ENCODE peak calls at places on chromosomes 5 and 9, in eight cellular contexts. U, D, W, I, F, Z, B and H are unnamed samples. For H3K4me1, the result is how much of the 10 kb centered on the place peaks cover.

GRCh38 chr9:11199335-11199734 is 586.5 kb upstream of the PTPRD start:
- DNase-seq in U (no peak), B (no peak), D (no peak), F (no peak), Z (no peak), W (no peak), I (no peak), H (no peak)

GRCh38 chr9:76181781-76182180 is 212.4 kb downstream of the RFK start:
- DNase-seq in D (no peak), Z (no peak), U (no peak), I (no peak), F (no peak), B (no peak), W (no peak), H (no peak)

GRCh38 chr9:111438576-111439235 is 45.5 kb downstream of the ECPAS start:
- DNase-seq in U (peak), F (no peak), I (no peak), B (no peak), W (no peak), Z (no peak), D (no peak), H (no peak)

GRCh38 chr5:97087138-97087537 is 55.3 kb downstream of the LIX1 start:
- DNase-seq in D (no peak), B (no peak), U (no peak), W (no peak), I (no peak), F (no peak), Z (no peak), H (no peak)

GRCh38 chr9:37675661-37676060 is 24.9 kb downstream of the FRMPD1 start:
- DNase-seq in I (peak), F (no peak), B (no peak), D (no peak), U (no peak), Z (no peak), W (no peak), H (no peak)

GRCh38 chr9:122206118-122207046 is 22.4 kb downstream of the LHX6 start:
- DNase-seq in F (no peak), I (no peak), U (peak), D (no peak), Z (no peak), B (no peak), W (no peak), H (no peak)

GRCh38 chr9:129783516-129784361 is 19.2 kb upstream of the TOR1B start:
- DNase-seq in Z (peak), D (peak), W (peak), I (peak), F (peak), B (peak), U (peak), H (peak)

GRCh38 chr9:136434580-136435169 is 5.0 kb downstream of the INPP5E start:
- DNase-seq in F (no peak), I (no peak), U (no peak), W (no peak), B (no peak), D (no peak), Z (no peak), H (no peak)

GRCh38 chr5:87421307-87421706 is 8.6 kb upstream of the CCNH start:
- DNase-seq in F (no peak), W (no peak), B (no peak), I (no peak), Z (no peak), U (no peak), D (no peak), H (no peak)

GRCh38 chr9:127919253-127919815 is 2.5 kb upstream of the ST6GALNAC4 start:
- DNase-seq in D (no peak), B (no peak), I (peak), W (peak), U (peak), Z (peak), F (peak), H (peak)

GRCh38 chr5:61334224-61335196 is 2.5 kb downstream of the ZSWIM6 start:
- DNase-seq in I (no peak), F (no peak), B (no peak), U (peak), D (no peak), Z (no peak), W (no peak), H (no peak)

GRCh38 chr9:127934248-127934647 is 3.4 kb downstream of the DPM2 start:
- DNase-seq in D (no peak), I (no peak), U (no peak), F (no peak), Z (no peak), W (peak), B (no peak), H (no peak)

GRCh38 chr5:43854697-43855292 is 251.8 kb downstream of the NNT start:
- DNase-seq in I (no peak), B (no peak), U (peak), F (no peak), W (peak), D (no peak), Z (no peak), H (no peak)

GRCh38 chr5:74648835-74649286 is 8.3 kb upstream of the ENC1 start:
- DNase-seq in B (peak), Z (no peak), F (no peak), W (no peak), U (peak), I (peak), D (peak), H (no peak)

GRCh38 chr5:125865166-125865815 is 557.9 kb upstream of the GRAMD2B start:
- DNase-seq in D (no peak), U (peak), W (no peak), F (no peak), I (no peak), Z (no peak), B (no peak), H (no peak)

GRCh38 chr5:150322202-150322601 is 19.5 kb upstream of the ARSI start:
- DNase-seq in W (no peak), I (no peak), F (no peak), U (peak), Z (no peak), B (no peak), D (no peak), H (no peak)

GRCh38 chr5:172113036-172113435 is 75.0 kb downstream of the STK10 start:
- DNase-seq in W (no peak), Z (peak), U (no peak), B (peak), F (peak), D (peak), I (peak), H (no peak)

GRCh38 chr9:16363073-16363781 is 507.2 kb downstream of the BNC2 start:
- DNase-seq in U (no peak), D (no peak), B (no peak), W (no peak), F (no peak), Z (no peak), I (no peak), H (no peak)

GRCh38 chr5:39171647-39172046 is 47.7 kb downstream of the FYB1 start:
- DNase-seq in B (no peak), I (no peak), W (no peak), U (no peak), D (no peak), Z (no peak), F (no peak), H (no peak)

GRCh38 chr5:158485604-158486081 is 614.1 kb downstream of the EBF1 start:
- DNase-seq in Z (no peak), F (peak), B (no peak), I (no peak), D (no peak), U (no peak), W (peak), H (no peak)

GRCh38 chr9:28212979-28213378 is 639.7 kb upstream of the C9orf72 start:
- DNase-seq in W (no peak), I (no peak), Z (no peak), B (no peak), D (no peak), U (peak), F (no peak), H (no peak)

GRCh38 chr9:14706530-14707140 is 13.4 kb upstream of the ZDHHC21 start:
- DNase-seq in D (no peak), W (no peak), U (no peak), F (no peak), Z (no peak), B (no peak), I (no peak), H (no peak)

GRCh38 chr5:160441352-160441781 is 19.7 kb downstream of the PTTG1 start:
- DNase-seq in W (no peak), Z (no peak), U (peak), I (no peak), F (no peak), B (no peak), D (no peak), H (no peak)

GRCh38 chr9:136373300-136374182 is at the start of gene CARD9:
- DNase-seq in W (no peak), I (no peak), B (no peak), F (peak), Z (peak), U (no peak), D (no peak), H (no peak)

GRCh38 chr9:114899461-114899860 is 30.9 kb downstream of the TNFSF8 start:
- DNase-seq in Z (no peak), B (no peak), D (no peak), I (no peak), U (peak), F (no peak), W (no peak), H (no peak)

GRCh38 chr5:66239034-66239433 is 94.9 kb downstream of the SREK1 start:
- DNase-seq in F (no peak), B (no peak), Z (no peak), W (no peak), U (no peak), D (no peak), I (no peak), H (no peak)

GRCh38 chr5:100004969-100005368 is 530.2 kb upstream of the FAM174A start:
- DNase-seq in F (no peak), D (no peak), W (no peak), B (no peak), I (no peak), Z (no peak), U (no peak), H (no peak)

GRCh38 chr5:140310434-140310833 is 7.5 kb upstream of the PFDN1 start:
- DNase-seq in W (no peak), I (peak), U (no peak), D (no peak), F (no peak), B (no peak), Z (no peak), H (no peak)

GRCh38 chr9:84991506-84991855 is 322.0 kb downstream of the NTRK2 start:
- DNase-seq in W (no peak), B (no peak), D (no peak), Z (no peak), U (no peak), F (no peak), I (no peak), H (no peak)

GRCh38 chr9:12604154-12604825 is 88.9 kb upstream of the TYRP1 start:
- DNase-seq in Z (no peak), W (no peak), F (no peak), D (no peak), U (no peak), I (no peak), B (no peak), H (no peak)

GRCh38 chr9:109856785-109857184 is 76.8 kb downstream of the PALM2AKAP2 start:
- DNase-seq in B (no peak), F (peak), D (no peak), W (peak), Z (peak), I (no peak), U (peak), H (no peak)

GRCh38 chr5:123344819-123345426 is 78.3 kb downstream of the CEP120 start:
- DNase-seq in D (no peak), B (no peak), W (no peak), Z (no peak), I (peak), F (no peak), U (peak), H (no peak)

DNA sequence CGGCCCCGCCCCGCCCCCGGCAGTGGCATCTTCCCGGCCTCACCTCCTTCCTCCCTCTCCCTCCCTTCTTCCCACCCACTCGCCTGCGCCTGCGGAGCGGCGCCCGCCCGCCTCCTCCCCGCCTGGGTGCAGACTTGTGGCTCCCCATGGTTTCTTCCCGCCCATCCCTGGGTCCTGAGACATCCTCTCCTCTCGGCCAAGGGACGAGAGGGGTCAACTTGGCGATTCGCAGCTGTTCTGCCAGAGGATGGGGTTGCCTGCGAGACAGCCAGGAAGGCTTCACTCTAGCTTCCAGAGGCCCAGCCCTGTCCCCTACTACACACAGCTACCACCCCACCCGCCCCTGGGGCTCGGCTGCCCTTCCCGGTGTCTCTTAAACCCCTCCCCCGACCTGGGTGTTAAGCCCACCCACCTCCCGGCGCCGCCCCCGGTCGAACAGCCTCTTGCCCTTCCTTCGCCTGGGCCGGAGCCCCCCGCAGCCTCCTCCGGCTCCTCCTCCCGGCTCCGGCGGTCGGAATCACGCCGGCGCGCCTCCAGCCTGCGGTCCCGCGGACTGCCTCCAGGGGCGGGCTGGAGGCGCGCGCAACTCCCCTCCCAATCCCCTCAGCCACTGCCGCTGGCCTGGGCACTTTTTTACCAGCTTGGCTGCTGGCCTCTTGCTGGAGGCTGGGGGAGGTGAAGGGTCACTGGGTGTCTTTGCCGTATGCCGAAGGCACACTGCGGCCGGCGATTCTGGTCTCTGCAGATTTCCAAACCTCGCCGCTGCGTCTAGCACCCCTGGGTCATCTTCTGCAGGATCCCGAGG is 1.9 kb downstream of the JADE2 start:
- DNase-seq in F (peak), I (peak), U (peak), Z (peak), W (peak), B (peak), D (peak), H (peak)
- H3K4me1 ChIP-seq in F (half or more), I (under half), U (under half), Z (half or more), W (under half), B (half or more), D (half or more), H (under half)

DNA sequence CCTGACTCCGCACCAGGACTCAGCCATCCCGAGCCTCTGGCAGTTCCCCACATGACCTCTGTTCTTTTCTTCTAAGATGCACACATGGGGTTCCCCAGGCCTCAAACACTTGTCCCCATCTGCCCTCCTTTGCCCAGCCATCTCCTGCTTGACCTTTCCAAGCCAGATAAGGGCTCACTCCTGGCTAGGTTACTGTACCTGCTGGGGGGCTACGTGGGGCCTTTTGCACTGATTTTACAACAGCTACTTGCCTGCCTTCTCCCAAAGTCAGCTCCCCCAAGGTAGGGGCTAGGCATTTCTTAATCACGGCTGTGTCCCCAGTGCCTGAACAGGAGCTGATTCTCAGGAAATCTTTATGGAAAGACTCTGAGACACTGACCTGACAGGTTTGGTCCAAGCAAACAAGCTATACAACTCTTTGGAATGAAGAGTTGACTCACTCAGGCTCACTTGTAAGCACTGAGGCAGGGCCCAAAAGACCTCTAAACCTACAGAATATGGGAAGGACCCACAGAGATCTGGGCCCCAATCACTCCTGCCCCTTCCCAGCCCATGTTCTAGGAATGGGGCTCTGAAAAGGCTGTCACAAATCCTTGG is 2.5 kb downstream of the MACROH2A1 start:
- DNase-seq in D (no peak), B (no peak), Z (no peak), F (no peak), W (no peak), U (no peak), I (no peak), H (no peak)
- H3K4me1 ChIP-seq in D (under half), B (half or more), Z (half or more), F (half or more), W (under half), U (under half), I (under half), H (under half)

GRCh38 chr9:92745236-92745790 is 19.3 kb downstream of the BICD2 start:
- DNase-seq in F (no peak), Z (no peak), D (no peak), I (no peak), W (no peak), B (no peak), U (no peak), H (no peak)
- H3K4me1 ChIP-seq in F (half or more), Z (half or more), D (under half), I (under half), W (under half), B (under half), U (under half), H (under half)

DNA sequence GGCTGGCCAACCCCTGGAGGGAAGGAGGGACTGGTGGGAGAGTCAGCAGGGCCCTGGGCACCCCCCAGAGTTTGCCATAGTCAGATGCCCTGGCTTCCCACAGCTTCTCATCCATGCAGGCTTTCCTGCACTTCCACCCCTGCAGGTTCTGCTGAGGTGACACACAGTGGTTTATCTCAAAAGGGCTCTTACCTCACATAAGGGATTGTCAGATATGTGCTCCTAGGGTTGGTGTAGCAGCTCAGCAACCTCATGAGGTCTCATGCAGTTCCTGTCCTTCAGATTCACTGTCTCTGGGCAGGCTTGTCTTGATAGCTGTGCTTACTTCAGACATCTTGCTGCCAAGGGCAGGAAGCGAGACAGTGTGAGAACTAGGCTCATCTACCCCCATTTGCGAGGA is 143.4 kb downstream of the KDM4C start:
- DNase-seq in F (no peak), W (no peak), I (peak), U (no peak), B (no peak), D (no peak), Z (no peak), H (no peak)
- H3K4me1 ChIP-seq in F (under half), W (under half), I (under half), U (under half), B (under half), D (under half), Z (under half), H (under half)

DNA sequence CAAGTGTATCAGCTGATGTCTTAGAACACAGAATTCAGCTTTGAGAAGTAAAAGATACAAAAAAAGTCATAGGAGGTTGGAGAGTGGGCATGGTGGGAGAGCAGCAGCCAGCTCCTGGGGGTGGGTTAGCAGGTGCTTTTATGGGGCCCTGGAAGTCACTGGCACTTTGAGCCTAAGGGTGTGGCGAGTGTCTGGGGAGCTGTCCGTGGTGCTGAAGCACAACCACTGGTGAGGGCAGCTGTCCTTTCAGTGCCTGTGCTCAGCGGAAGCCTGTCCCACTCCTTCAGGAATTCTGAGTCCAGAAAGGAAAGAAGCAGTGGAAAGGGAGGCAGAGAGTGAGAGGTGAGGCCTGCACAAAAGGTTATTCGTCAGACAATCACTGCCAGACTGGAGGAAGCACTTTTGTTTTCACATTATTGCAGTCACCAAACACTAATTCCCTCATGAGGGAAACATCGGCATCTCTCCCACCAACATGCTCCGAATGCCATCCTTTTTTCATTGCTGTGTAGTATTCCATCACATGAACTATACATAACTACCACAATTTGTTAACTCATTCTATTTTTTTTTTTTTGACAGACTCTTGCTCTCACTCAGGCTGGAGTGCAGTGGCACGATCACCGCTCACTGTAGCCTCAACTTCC is 59.4 kb upstream of the RAPGEF1 start:
- DNase-seq in D (peak), Z (no peak), F (peak), B (no peak), I (peak), W (peak), U (peak), H (peak)
- H3K4me1 ChIP-seq in D (under half), Z (under half), F (under half), B (under half), I (under half), W (under half), U (under half), H (under half)